ENCODE peak calls at places on chromosomes 5 and 9, in nine cellular contexts. G is substantia nigra; P is HT1080; Z is M059J; Q is cerebellar nuclear complex; E is left lobe of liver; Y is heart right ventricle; B is activated T-helper 1 cell treated with anti-CD3 and anti-CD28 coated beads, Interleukin-12 subunit alpha, Interleukin-12 subunit beta, Interleukin-2, Interleukin-4 antibody, amounts not matched to agents 30 ng/mL and 10 ng/mL and 1 ng/mL, durations not matched to agents 14 hours and 24 hours and 36 hours; D is kidney. U is an unnamed sample.
A peak's percentile ranks its signal among the peaks of the same experiment; 100 is the strongest.

GRCh38 chr5:124747770-124748686 is 1.6 kb upstream of the ZNF608 start:
- DNase-seq in G (no peak), P (no peak), Z (peak; percentile 59), Q (no peak), E (no peak), Y (peak; percentile 11), B (no peak), D (no peak), U (no peak)

GRCh38 chr5:81854915-81855314 is 104.0 kb upstream of the SSBP2 start:
- DNase-seq in G (no peak), P (no peak), Z (no peak), Q (no peak), E (no peak), Y (no peak), B (no peak), D (no peak), U (no peak)

GRCh38 chr9:70013598-70014196 is 30.0 kb upstream of the MAMDC2 start:
- DNase-seq in G (no peak), P (peak; percentile 67), Z (peak; percentile 50), Q (no peak), E (no peak), Y (peak; percentile 10), B (no peak), D (no peak), U (no peak)

GRCh38 chr9:114039484-114039883 is 38.6 kb downstream of the AMBP start:
- DNase-seq in G (no peak), P (no peak), Z (no peak), Q (no peak), E (peak; percentile 2), Y (no peak), B (no peak), D (no peak), U (no peak)

GRCh38 chr5:109247943-109248342 is 161.8 kb downstream of the PJA2 start:
- DNase-seq in G (no peak), P (no peak), Z (no peak), Q (no peak), E (no peak), Y (no peak), B (no peak), D (no peak), U (no peak)

GRCh38 chr5:2877520-2877919 is 126.0 kb upstream of the IRX2 start:
- DNase-seq in G (no peak), P (no peak), Z (no peak), Q (no peak), E (peak; percentile 2), Y (no peak), B (no peak), D (no peak), U (no peak)

GRCh38 chr9:21210311-21210710 is 3.4 kb upstream of the IFNA10 start:
- DNase-seq in G (no peak), P (no peak), Z (no peak), Q (no peak), E (no peak), Y (no peak), B (no peak), D (no peak), U (no peak)

GRCh38 chr9:4829956-4830355 is 37.2 kb downstream of the RCL1 start:
- DNase-seq in G (no peak), P (peak; percentile 40), Z (peak; percentile 58), Q (no peak), E (no peak), Y (no peak), B (no peak), D (no peak), U (no peak)

GRCh38 chr5:149740866-149741459 is 10.9 kb downstream of the PPARGC1B start:
- DNase-seq in G (no peak), P (no peak), Z (no peak), Q (no peak), E (no peak), Y (no peak), B (no peak), D (peak; percentile 12), U (no peak)

GRCh38 chr9:129902735-129903134 is 67.5 kb downstream of the USP20 start:
- DNase-seq in G (no peak), P (no peak), Z (no peak), Q (no peak), E (no peak), Y (no peak), B (no peak), D (no peak), U (no peak)

U was measured in pancreas.